ENCODE peak calls at places on chromosomes 5 and 9, in five cellular contexts. One of them, this sample, is unnamed.

GRCh38 chr5:99104538-99105132 is 175.8 kb upstream of the CHD1 start:
- DNase-seq in activated naive CD4-positive, alpha-beta T cell treated with anti-CD3 and anti-CD28 coated beads, Interleukin-2, amount 50 U/mL, for 16 hours: no peak
- DNase-seq in mesenchymal stem cell: peak; percentile 47
- DNase-seq in osteocyte: no peak
- DNase-seq in activated T-helper 1 cell treated with Interleukin-2 at 50 U/mL for 16 hours: no peak
- DNase-seq in this sample: no peak

GRCh38 chr5:35478856-35479682 is 138.6 kb upstream of the SPEF2 start:
- DNase-seq in activated naive CD4-positive, alpha-beta T cell treated with anti-CD3 and anti-CD28 coated beads, Interleukin-2, amount 50 U/mL, for 16 hours: no peak
- DNase-seq in mesenchymal stem cell: peak; percentile 62
- DNase-seq in osteocyte: no peak
- DNase-seq in activated T-helper 1 cell treated with Interleukin-2 at 50 U/mL for 16 hours: no peak
- DNase-seq in this sample: no peak

GRCh38 chr9:76136986-76137385 is 246.5 kb downstream of the PCSK5 start:
- DNase-seq in activated naive CD4-positive, alpha-beta T cell treated with anti-CD3 and anti-CD28 coated beads, Interleukin-2, amount 50 U/mL, for 16 hours: no peak
- DNase-seq in mesenchymal stem cell: peak; percentile 73
- DNase-seq in osteocyte: no peak
- DNase-seq in activated T-helper 1 cell treated with Interleukin-2 at 50 U/mL for 16 hours: no peak
- DNase-seq in this sample: no peak

GRCh38 chr9:134192311-134192950 is 28.1 kb upstream of the RNU6ATAC start:
- DNase-seq in activated naive CD4-positive, alpha-beta T cell treated with anti-CD3 and anti-CD28 coated beads, Interleukin-2, amount 50 U/mL, for 16 hours: no peak
- DNase-seq in mesenchymal stem cell: no peak
- DNase-seq in osteocyte: no peak
- DNase-seq in activated T-helper 1 cell treated with Interleukin-2 at 50 U/mL for 16 hours: no peak
- DNase-seq in this sample: peak; percentile 34

GRCh38 chr5:3116366-3116765 is 364.9 kb upstream of the IRX2 start:
- DNase-seq in activated naive CD4-positive, alpha-beta T cell treated with anti-CD3 and anti-CD28 coated beads, Interleukin-2, amount 50 U/mL, for 16 hours: no peak
- DNase-seq in mesenchymal stem cell: no peak
- DNase-seq in osteocyte: peak; percentile 77
- DNase-seq in activated T-helper 1 cell treated with Interleukin-2 at 50 U/mL for 16 hours: no peak
- DNase-seq in this sample: no peak

GRCh38 chr5:79109527-79110492 is 1.8 kb upstream of the BHMT start:
- DNase-seq in activated naive CD4-positive, alpha-beta T cell treated with anti-CD3 and anti-CD28 coated beads, Interleukin-2, amount 50 U/mL, for 16 hours: peak; percentile 35
- DNase-seq in mesenchymal stem cell: no peak
- DNase-seq in osteocyte: no peak
- DNase-seq in activated T-helper 1 cell treated with Interleukin-2 at 50 U/mL for 16 hours: no peak
- DNase-seq in this sample: no peak

GRCh38 chr5:5315068-5315835 is 107.2 kb upstream of the ICE1 start:
- DNase-seq in activated naive CD4-positive, alpha-beta T cell treated with anti-CD3 and anti-CD28 coated beads, Interleukin-2, amount 50 U/mL, for 16 hours: no peak
- DNase-seq in mesenchymal stem cell: no peak
- DNase-seq in osteocyte: no peak
- DNase-seq in activated T-helper 1 cell treated with Interleukin-2 at 50 U/mL for 16 hours: no peak
- DNase-seq in this sample: no peak

GRCh38 chr9:6759114-6759977 is 1.6 kb downstream of the KDM4C start:
- DNase-seq in activated naive CD4-positive, alpha-beta T cell treated with anti-CD3 and anti-CD28 coated beads, Interleukin-2, amount 50 U/mL, for 16 hours: no peak
- DNase-seq in mesenchymal stem cell: peak; percentile 91
- DNase-seq in osteocyte: no peak
- DNase-seq in activated T-helper 1 cell treated with Interleukin-2 at 50 U/mL for 16 hours: no peak
- DNase-seq in this sample: no peak

GRCh38 chr5:154858972-154859950 is 834 bp downstream of the CNOT8 start:
- DNase-seq in activated naive CD4-positive, alpha-beta T cell treated with anti-CD3 and anti-CD28 coated beads, Interleukin-2, amount 50 U/mL, for 16 hours: no peak
- DNase-seq in mesenchymal stem cell: peak; percentile 46
- DNase-seq in osteocyte: no peak
- DNase-seq in activated T-helper 1 cell treated with Interleukin-2 at 50 U/mL for 16 hours: no peak
- DNase-seq in this sample: peak; percentile 17

GRCh38 chr5:14134086-14134485 is 9.1 kb upstream of the TRIO start:
- DNase-seq in activated naive CD4-positive, alpha-beta T cell treated with anti-CD3 and anti-CD28 coated beads, Interleukin-2, amount 50 U/mL, for 16 hours: no peak
- DNase-seq in mesenchymal stem cell: no peak
- DNase-seq in osteocyte: no peak
- DNase-seq in activated T-helper 1 cell treated with Interleukin-2 at 50 U/mL for 16 hours: no peak
- DNase-seq in this sample: no peak

GRCh38 chr9:16267336-16268036 is 603.0 kb downstream of the BNC2 start:
- DNase-seq in activated naive CD4-positive, alpha-beta T cell treated with anti-CD3 and anti-CD28 coated beads, Interleukin-2, amount 50 U/mL, for 16 hours: no peak
- DNase-seq in mesenchymal stem cell: peak; percentile 60
- DNase-seq in osteocyte: peak; percentile 36
- DNase-seq in activated T-helper 1 cell treated with Interleukin-2 at 50 U/mL for 16 hours: no peak
- DNase-seq in this sample: no peak

GRCh38 chr9:105157178-105157583 is 87.3 kb upstream of the SLC44A1 start:
- DNase-seq in activated naive CD4-positive, alpha-beta T cell treated with anti-CD3 and anti-CD28 coated beads, Interleukin-2, amount 50 U/mL, for 16 hours: no peak
- DNase-seq in mesenchymal stem cell: peak; percentile 86
- DNase-seq in osteocyte: no peak
- DNase-seq in activated T-helper 1 cell treated with Interleukin-2 at 50 U/mL for 16 hours: no peak
- DNase-seq in this sample: peak; percentile 54

GRCh38 chr5:179180061-179180460 is 119.9 kb downstream of the ZNF354C start:
- DNase-seq in activated naive CD4-positive, alpha-beta T cell treated with anti-CD3 and anti-CD28 coated beads, Interleukin-2, amount 50 U/mL, for 16 hours: no peak
- DNase-seq in mesenchymal stem cell: no peak
- DNase-seq in osteocyte: no peak
- DNase-seq in activated T-helper 1 cell treated with Interleukin-2 at 50 U/mL for 16 hours: no peak
- DNase-seq in this sample: no peak

GRCh38 chr9:110891760-110892159 is 146.5 kb downstream of the LPAR1 start:
- DNase-seq in activated naive CD4-positive, alpha-beta T cell treated with anti-CD3 and anti-CD28 coated beads, Interleukin-2, amount 50 U/mL, for 16 hours: no peak
- DNase-seq in mesenchymal stem cell: no peak
- DNase-seq in osteocyte: no peak
- DNase-seq in activated T-helper 1 cell treated with Interleukin-2 at 50 U/mL for 16 hours: no peak
- DNase-seq in this sample: no peak

GRCh38 chr5:116002116-116002906 is 30.0 kb upstream of the ARL14EPL start:
- DNase-seq in activated naive CD4-positive, alpha-beta T cell treated with anti-CD3 and anti-CD28 coated beads, Interleukin-2, amount 50 U/mL, for 16 hours: no peak
- DNase-seq in mesenchymal stem cell: peak; percentile 7
- DNase-seq in osteocyte: no peak
- DNase-seq in activated T-helper 1 cell treated with Interleukin-2 at 50 U/mL for 16 hours: no peak
- DNase-seq in this sample: no peak

GRCh38 chr5:106873558-106873957 is 797.2 kb downstream of the EFNA5 start:
- DNase-seq in activated naive CD4-positive, alpha-beta T cell treated with anti-CD3 and anti-CD28 coated beads, Interleukin-2, amount 50 U/mL, for 16 hours: no peak
- DNase-seq in mesenchymal stem cell: no peak
- DNase-seq in osteocyte: no peak
- DNase-seq in activated T-helper 1 cell treated with Interleukin-2 at 50 U/mL for 16 hours: no peak
- DNase-seq in this sample: peak; percentile 67

GRCh38 chr5:139140631-139141071 is 57.5 kb downstream of the SIL1 start:
- DNase-seq in activated naive CD4-positive, alpha-beta T cell treated with anti-CD3 and anti-CD28 coated beads, Interleukin-2, amount 50 U/mL, for 16 hours: no peak
- DNase-seq in mesenchymal stem cell: no peak
- DNase-seq in osteocyte: no peak
- DNase-seq in activated T-helper 1 cell treated with Interleukin-2 at 50 U/mL for 16 hours: no peak
- DNase-seq in this sample: no peak

GRCh38 chr9:26677965-26678745 is 214.4 kb downstream of the CAAP1 start:
- DNase-seq in activated naive CD4-positive, alpha-beta T cell treated with anti-CD3 and anti-CD28 coated beads, Interleukin-2, amount 50 U/mL, for 16 hours: no peak
- DNase-seq in mesenchymal stem cell: no peak
- DNase-seq in osteocyte: no peak
- DNase-seq in activated T-helper 1 cell treated with Interleukin-2 at 50 U/mL for 16 hours: no peak
- DNase-seq in this sample: no peak